ENCODE peak calls at places on chromosome 9, in eight cellular contexts. V is NT2/D1; T is Caki2; J is stimulated activated CD4-positive, alpha-beta T cell treated with anti-CD3 and anti-CD28 coated beads, Interleukin-2, amount 100 ng/mL, for 24 hours; M is CD4-positive, alpha-beta memory T cell; R is GM04503; O is stimulated activated naive CD4-positive, alpha-beta T cell; U is MCF 10A. L is an unnamed sample.

GRCh38 chr9:75239176-75239575 is 150.9 kb downstream of the OSTF1 start:
- DNase-seq in V (no peak), T (no peak), J (no peak), M (no peak), R (peak; percentile 27), O (no peak), U (peak; percentile 97), L (no peak)

GRCh38 chr9:91301161-91301560 is 60.6 kb downstream of the AUH start:
- DNase-seq in V (no peak), T (no peak), J (no peak), M (no peak), R (no peak), O (no peak), U (peak; percentile 54), L (no peak)

GRCh38 chr9:130484362-130485072 is 39.8 kb downstream of the ASS1 start:
- DNase-seq in V (no peak), T (no peak), J (no peak), M (no peak), R (no peak), O (no peak), U (no peak), L (no peak)

GRCh38 chr9:97557606-97558095 is 56.2 kb downstream of the TMOD1 start:
- DNase-seq in V (no peak), T (no peak), J (no peak), M (no peak), R (no peak), O (no peak), U (peak; percentile 69), L (no peak)

GRCh38 chr9:110316255-110316921 is 21.3 kb downstream of the TXNDC8 start:
- DNase-seq in V (no peak), T (no peak), J (no peak), M (no peak), R (no peak), O (no peak), U (no peak), L (no peak)

GRCh38 chr9:99762470-99762869 is 59.2 kb upstream of the NR4A3 start:
- DNase-seq in V (no peak), T (no peak), J (no peak), M (no peak), R (no peak), O (no peak), U (no peak), L (no peak)

GRCh38 chr9:4933177-4933576 is 51.9 kb upstream of the JAK2 start:
- DNase-seq in V (no peak), T (no peak), J (no peak), M (no peak), R (no peak), O (no peak), U (no peak), L (no peak)

GRCh38 chr9:78289474-78289873 is 7.5 kb upstream of the PSAT1 start:
- DNase-seq in V (no peak), T (peak; percentile 46), J (no peak), M (no peak), R (no peak), O (no peak), U (no peak), L (no peak)

GRCh38 chr9:134811673-134812668 is 68.6 kb upstream of the FCN2 start:
- DNase-seq in V (peak; percentile 81), T (peak; percentile 4), J (no peak), M (no peak), R (peak; percentile 97), O (no peak), U (no peak), L (no peak)

GRCh38 chr9:96122756-96123155 is 179.2 kb downstream of the HSD17B3 start:
- DNase-seq in V (no peak), T (no peak), J (no peak), M (no peak), R (no peak), O (no peak), U (no peak), L (no peak)

GRCh38 chr9:131500939-131501541 is 1.7 kb upstream of the POMT1 start:
- DNase-seq in V (no peak), T (peak; percentile 30), J (peak; percentile 62), M (peak; percentile 52), R (peak; percentile 42), O (no peak), U (peak; percentile 82), L (peak; percentile 28)

GRCh38 chr9:98551511-98552286 is 157.0 kb downstream of the GABBR2 start:
- DNase-seq in V (peak; percentile 5), T (no peak), J (no peak), M (no peak), R (no peak), O (no peak), U (peak; percentile 21), L (no peak)

GRCh38 chr9:86350006-86350755 is 4.0 kb downstream of the TUT7 start:
- DNase-seq in V (no peak), T (no peak), J (no peak), M (no peak), R (no peak), O (no peak), U (no peak), L (no peak)

GRCh38 chr9:134605351-134605968 is 36.1 kb upstream of the COL5A1 start:
- DNase-seq in V (no peak), T (no peak), J (no peak), M (no peak), R (no peak), O (no peak), U (no peak), L (no peak)

GRCh38 chr9:27365977-27366376 is 69.0 kb upstream of the EQTN start:
- DNase-seq in V (no peak), T (no peak), J (peak; percentile 31), M (no peak), R (no peak), O (no peak), U (no peak), L (peak; percentile 12)

GRCh38 chr9:111999319-111999718 is 102.7 kb downstream of the UGCG start:
- DNase-seq in V (no peak), T (no peak), J (no peak), M (no peak), R (no peak), O (no peak), U (peak; percentile 13), L (no peak)

GRCh38 chr9:94875300-94876063 is 149.0 kb downstream of the AOPEP start:
- DNase-seq in V (no peak), T (no peak), J (no peak), M (no peak), R (no peak), O (no peak), U (no peak), L (no peak)

GRCh38 chr9:110797611-110798010 is 129.0 kb downstream of the MUSK start:
- DNase-seq in V (no peak), T (no peak), J (no peak), M (no peak), R (no peak), O (no peak), U (no peak), L (no peak)

GRCh38 chr9:87546704-87547103 is 49.0 kb downstream of the DAPK1 start:
- DNase-seq in V (no peak), T (no peak), J (no peak), M (no peak), R (no peak), O (no peak), U (peak; percentile 66), L (no peak)

GRCh38 chr9:99825158-99826046 is 3.7 kb downstream of the NR4A3 start:
- DNase-seq in V (no peak), T (no peak), J (no peak), M (no peak), R (no peak), O (peak; percentile 7), U (no peak), L (no peak)

GRCh38 chr9:19119801-19120440 is 7.4 kb downstream of the PLIN2 start:
- DNase-seq in V (no peak), T (no peak), J (no peak), M (no peak), R (no peak), O (no peak), U (no peak), L (no peak)

GRCh38 chr9:126055386-126055785 is 271.2 kb upstream of the MVB12B start:
- DNase-seq in V (no peak), T (no peak), J (no peak), M (no peak), R (peak; percentile 27), O (no peak), U (peak; percentile 9), L (no peak)

GRCh38 chr9:90846770-90847419 is 45.3 kb downstream of the SYK start:
- DNase-seq in V (no peak), T (no peak), J (no peak), M (no peak), R (no peak), O (no peak), U (no peak), L (no peak)

GRCh38 chr9:77495834-77496671 is 152.1 kb downstream of the GNA14 start:
- DNase-seq in V (no peak), T (no peak), J (no peak), M (no peak), R (peak; percentile 86), O (no peak), U (no peak), L (no peak)

GRCh38 chr9:18608371-18608770 is 134.4 kb downstream of the ADAMTSL1 start:
- DNase-seq in V (no peak), T (no peak), J (no peak), M (no peak), R (no peak), O (no peak), U (no peak), L (no peak)

GRCh38 chr9:110599468-110599867 is 19.9 kb upstream of the SVEP1 start:
- DNase-seq in V (peak; percentile 60), T (no peak), J (no peak), M (no peak), R (no peak), O (no peak), U (no peak), L (no peak)

GRCh38 chr9:138013836-138014569 is 136.4 kb downstream of the CACNA1B start:
- DNase-seq in V (no peak), T (no peak), J (no peak), M (no peak), R (no peak), O (no peak), U (no peak), L (no peak)

GRCh38 chr9:112971415-112971814 is 40.6 kb downstream of the ZNF883 start:
- DNase-seq in V (peak; percentile 5), T (no peak), J (no peak), M (no peak), R (no peak), O (no peak), U (peak; percentile 34), L (no peak)

GRCh38 chr9:113516840-113517577 is 53.5 kb downstream of the RGS3 start:
- DNase-seq in V (no peak), T (no peak), J (peak; percentile 77), M (peak; percentile 68), R (no peak), O (no peak), U (no peak), L (peak; percentile 53)

GRCh38 chr9:107373809-107374208 is 90.7 kb downstream of the RAD23B start:
- DNase-seq in V (no peak), T (no peak), J (no peak), M (no peak), R (no peak), O (no peak), U (no peak), L (no peak)

L was measured in naive thymus-derived CD8-positive, alpha-beta T cell.